ENCODE peak calls at places on chromosomes 4 and X, in six cellular contexts. O is sigmoid colon, B is right lobe of liver, S is pancreas, C is uterus, M is endodermal cell. G is an unnamed sample. For H3K4me1, the result is how much of the 10 kb centered on the place peaks cover.

GRCh38 chrX:124406294-124407013 is 60.1 kb downstream of the SH2D1A start:
- DNase-seq in O (peak), M (peak), S (peak), C (no peak), B (peak), G (peak)

GRCh38 chr4:184335520-184335919 is 117.8 kb upstream of the ENPP6 start:
- DNase-seq in M (no peak), C (no peak), O (no peak), S (no peak), B (no peak), G (no peak)

GRCh38 chr4:141131738-141132688 is 1.3 kb downstream of the RNF150 start:
- DNase-seq in B (peak), C (peak), O (peak), S (peak), M (peak), G (peak)

GRCh38 chrX:119735467-119735866 is 22.9 kb upstream of the SOWAHD start:
- DNase-seq in M (no peak), S (no peak), B (no peak), C (no peak), O (no peak), G (no peak)

GRCh38 chrX:19602866-19603620 is 87.7 kb upstream of the MAP3K15 start:
- DNase-seq in S (no peak), M (no peak), B (no peak), O (no peak), C (no peak), G (no peak)

GRCh38 chr4:18394656-18395055 is 373.1 kb upstream of the LCORL start:
- DNase-seq in M (no peak), C (no peak), S (no peak), O (no peak), B (no peak), G (no peak)

GRCh38 chr4:116358633-116359222 is 726.6 kb downstream of the TRAM1L1 start:
- DNase-seq in O (no peak), S (peak), B (no peak), C (no peak), M (peak), G (peak)

GRCh38 chr4:18077808-18078207 is 56.3 kb upstream of the LCORL start:
- DNase-seq in M (no peak), O (no peak), B (no peak), C (no peak), S (no peak), G (no peak)

GRCh38 chrX:20265221-20265725 is 1.4 kb downstream of the RPS6KA3 start:
- DNase-seq in B (peak), C (peak), O (peak), M (peak), S (peak), G (peak)

GRCh38 chr4:98253499-98253898 is 7.7 kb upstream of the RAP1GDS1 start:
- DNase-seq in M (no peak), B (no peak), S (no peak), C (no peak), O (no peak), G (no peak)

GRCh38 chr4:185717018-185717726 is 94.8 kb downstream of the SORBS2 start:
- DNase-seq in C (no peak), M (no peak), S (no peak), O (no peak), B (no peak), G (no peak)

GRCh38 chr4:185567828-185568442 is 32.6 kb upstream of the PDLIM3 start:
- DNase-seq in S (no peak), C (peak), M (no peak), O (peak), B (peak), G (peak)

GRCh38 chr4:84403656-84404055 is 95.4 kb downstream of the NKX6-1 start:
- DNase-seq in B (no peak), O (no peak), M (no peak), C (no peak), S (no peak), G (no peak)

GRCh38 chr4:158259955-158260575 is 49.8 kb downstream of the TMEM144 start:
- DNase-seq in O (no peak), S (no peak), M (no peak), B (no peak), C (no peak), G (no peak)

GRCh38 chr4:184383497-184384055 is 90.8 kb downstream of the IRF2 start:
- DNase-seq in C (peak), M (peak), S (peak), B (peak), O (peak), G (peak)

GRCh38 chr4:105715692-105716278 is 7.2 kb downstream of the GSTCD start:
- DNase-seq in C (no peak), O (no peak), M (no peak), B (no peak), S (no peak), G (no peak)

GRCh38 chr4:141388483-141388882 is 167.8 kb downstream of the ZNF330 start:
- DNase-seq in M (no peak), B (no peak), O (no peak), C (no peak), S (no peak), G (no peak)

GRCh38 chr4:115233600-115233999 is 120.2 kb upstream of the NDST4 start:
- DNase-seq in M (no peak), C (no peak), S (no peak), O (no peak), B (no peak), G (no peak)

GRCh38 chrX:56802921-56803848 is 74.1 kb downstream of the NBDY start:
- DNase-seq in C (peak), S (peak), O (peak), M (peak), B (peak), G (peak)

GRCh38 chr4:121041307-121042090 is 30.8 kb downstream of the NDNF start:
- DNase-seq in B (no peak), O (no peak), M (no peak), C (no peak), S (no peak), G (no peak)

GRCh38 chr4:21848001-21848400 is 100.6 kb downstream of the KCNIP4 start:
- DNase-seq in C (no peak), B (no peak), O (no peak), S (no peak), M (no peak), G (no peak)

GRCh38 chr4:185142563-185142910 is 529 bp upstream of the SLC25A4 start:
- DNase-seq in C (no peak), O (no peak), B (no peak), M (no peak), S (no peak), G (no peak)

GRCh38 chr4:5967783-5968182 is 50.4 kb downstream of the C4orf50 start:
- DNase-seq in M (peak), O (no peak), C (no peak), B (no peak), S (no peak), G (no peak)

GRCh38 chr4:133775881-133776280 is 425.7 kb downstream of the PABPC4L start:
- DNase-seq in O (no peak), S (no peak), C (no peak), B (no peak), M (no peak), G (no peak)

GRCh38 chr4:13577660-13578059 is 33.4 kb upstream of the NKX3-2 start:
- DNase-seq in C (no peak), O (no peak), B (no peak), S (no peak), M (no peak), G (no peak)

GRCh38 chr4:11543710-11544109 is 115.0 kb upstream of the HS3ST1 start:
- DNase-seq in C (no peak), O (no peak), M (no peak), B (no peak), S (no peak), G (no peak)

GRCh38 chr4:184534511-184535391 is 60.4 kb upstream of the IRF2 start:
- DNase-seq in M (no peak), O (no peak), S (no peak), B (no peak), C (no peak), G (no peak)

GRCh38 chr4:65654976-65655375 is 15.3 kb downstream of the EPHA5 start:
- DNase-seq in S (no peak), B (no peak), O (no peak), M (no peak), C (no peak), G (no peak)

GRCh38 chr4:3302164-3302785 is 9.5 kb downstream of the RGS12 start:
- DNase-seq in C (no peak), S (no peak), M (peak), B (peak), O (peak), G (no peak)

GRCh38 chrX:79452879-79453278 is 85.7 kb upstream of the ITM2A start:
- DNase-seq in B (no peak), S (no peak), O (no peak), M (no peak), C (no peak), G (peak)

GRCh38 chrX:65677954-65678469 is 10.6 kb downstream of the MSN start:
- DNase-seq in O (peak), S (peak), B (no peak), M (no peak), C (peak), G (no peak)

GRCh38 chr4:111681751-111682150 is 463.5 kb upstream of the FAM241A start:
- DNase-seq in O (no peak), C (no peak), S (no peak), M (no peak), B (no peak), G (no peak)

GRCh38 chr4:158805628-158806471 is 37.0 kb downstream of the FNIP2 start:
- DNase-seq in S (no peak), B (no peak), O (no peak), M (no peak), C (no peak), G (no peak)

GRCh38 chr4:173535165-173535737 is 5.2 kb upstream of the HAND2 start:
- DNase-seq in M (no peak), O (no peak), S (no peak), C (no peak), B (no peak), G (no peak)

GRCh38 chr4:173537628-173538147 is 7.7 kb upstream of the HAND2 start:
- DNase-seq in S (no peak), B (no peak), M (peak), O (peak), C (no peak), G (no peak)

GRCh38 chr4:173538148-173538902 is 8.3 kb upstream of the HAND2 start:
- DNase-seq in O (peak), B (no peak), C (peak), M (peak), S (peak), G (no peak)

GRCh38 chr4:173535932-173536331 is 5.9 kb upstream of the HAND2 start:
- DNase-seq in B (no peak), S (no peak), M (no peak), C (no peak), O (no peak), G (no peak)

GRCh38 chr4:173536808-173537429 is 6.9 kb upstream of the HAND2 start:
- DNase-seq in C (peak), O (peak), B (no peak), M (peak), S (no peak), G (no peak)
- TF ChIP-seq CTCF in C (no peak), O (no peak), B (no peak), M (peak), S (no peak), G (no peak)

DNA sequence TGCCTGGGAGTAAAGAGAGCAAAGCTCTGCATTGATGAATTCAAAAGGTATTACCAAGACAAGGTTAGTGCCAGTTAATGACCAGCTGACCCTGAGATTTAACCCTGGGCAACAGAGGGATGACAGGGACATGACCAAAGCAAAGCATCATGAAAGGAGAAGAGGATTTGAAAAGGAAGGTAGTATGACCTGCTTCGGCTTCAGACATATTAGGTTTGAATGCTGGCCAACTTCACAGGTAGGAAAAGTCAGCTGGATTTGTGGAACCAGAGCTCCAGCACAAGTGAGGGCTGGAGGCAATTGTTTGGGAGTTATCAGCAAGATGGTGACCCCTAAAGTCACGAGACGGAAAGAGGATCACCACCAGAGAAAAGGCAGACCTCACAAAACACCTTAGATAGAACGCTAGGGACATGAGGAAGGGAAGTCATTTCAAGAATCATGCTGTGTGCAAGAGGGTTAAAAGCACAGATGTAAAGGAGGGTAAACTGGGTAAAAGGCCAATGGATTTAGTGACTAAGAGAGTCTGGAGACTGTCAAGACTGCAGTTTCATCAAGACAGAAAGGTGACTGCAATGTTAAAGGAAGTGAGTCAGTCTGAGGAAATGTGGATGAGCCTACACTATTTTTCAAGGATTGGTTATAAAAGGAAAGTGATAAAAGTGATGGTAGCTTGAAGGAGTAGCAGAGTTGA is 45.6 kb downstream of the SH3RF1 start:
- DNase-seq in M (no peak), O (no peak), C (no peak), B (no peak), S (no peak), G (no peak)
- H3K4me1 ChIP-seq in M (under half), O (under half), C (under half), B (under half), S (under half), G (under half)

GRCh38 chr4:23333946-23334878 is 555.6 kb downstream of the PPARGC1A start:
- DNase-seq in C (no peak), O (no peak), B (no peak), M (peak), S (peak), G (no peak)
- TF ChIP-seq CTCF in C (no peak), O (no peak), B (no peak), M (peak), S (no peak), G (no peak)

DNA sequence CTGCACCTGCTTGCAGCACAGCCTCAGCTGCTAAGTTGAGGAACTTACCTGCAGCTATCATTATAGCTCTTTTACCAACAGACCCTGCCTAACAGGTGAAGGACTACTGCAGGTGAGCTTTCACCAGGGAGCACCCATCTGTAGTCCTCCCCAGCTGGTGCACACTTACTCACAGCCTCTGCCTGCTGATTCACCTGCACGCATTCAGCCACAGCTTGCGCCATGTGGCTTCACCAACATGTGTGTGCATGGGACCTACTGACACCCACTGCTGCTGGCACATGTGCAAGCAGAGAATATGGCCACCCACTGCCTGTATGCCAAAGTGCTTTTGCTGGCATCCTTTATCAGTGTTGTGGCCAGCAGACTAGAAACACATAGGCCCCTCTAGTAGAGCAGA is 146.7 kb upstream of the KLHL4 start:
- DNase-seq in M (no peak), B (no peak), S (no peak), C (no peak), O (no peak), G (no peak)
- H3K4me1 ChIP-seq in M (under half), B (under half), S (under half), C (under half), O (under half), G (under half)

GRCh38 chr4:150976478-150977118 is 38.5 kb downstream of the LRBA start:
- DNase-seq in C (no peak), M (peak), O (no peak), B (no peak), S (no peak), G (no peak)
- TF ChIP-seq CTCF in C (no peak), M (peak), O (no peak), B (no peak), S (no peak), G (no peak)

GRCh38 chr4:40698733-40699132 is 51.0 kb upstream of the NSUN7 start:
- DNase-seq in S (no peak), O (no peak), M (no peak), C (no peak), B (no peak), G (no peak)

GRCh38 chr4:40702800-40703151 is 47.0 kb upstream of the NSUN7 start:
- DNase-seq in S (no peak), C (no peak), M (no peak), O (no peak), B (no peak), G (no peak)

GRCh38 chr4:40704073-40704472 is 45.7 kb upstream of the NSUN7 start:
- DNase-seq in B (no peak), C (no peak), M (no peak), O (no peak), S (no peak), G (no peak)

GRCh38 chr4:40702137-40702799 is 47.5 kb upstream of the NSUN7 start:
- DNase-seq in C (no peak), M (no peak), B (no peak), S (no peak), O (no peak), G (no peak)

GRCh38 chr4:40699648-40700047 is 50.1 kb upstream of the NSUN7 start:
- DNase-seq in M (no peak), C (no peak), B (no peak), S (no peak), O (no peak), G (no peak)
- H3K4me1 ChIP-seq in M (under half), C (under half), B (under half), S (under half), O (under half), G (under half)

GRCh38 chrX:47200385-47201150 is 6.9 kb downstream of the UBA1 start:
- DNase-seq in O (no peak), M (peak), B (no peak), C (peak), S (no peak), G (peak)
- TF ChIP-seq CTCF in O (no peak), M (peak), B (peak), C (no peak), S (no peak), G (no peak)

GRCh38 chr4:7912826-7913225 is 26.8 kb downstream of the AFAP1 start:
- DNase-seq in S (no peak), M (no peak), B (no peak), O (no peak), C (no peak), G (no peak)

GRCh38 chr4:7909463-7909862 is 30.2 kb downstream of the AFAP1 start:
- DNase-seq in C (no peak), M (no peak), S (no peak), B (no peak), O (no peak), G (no peak)

GRCh38 chr4:7910721-7911015 is 29.0 kb downstream of the AFAP1 start:
- DNase-seq in O (no peak), S (no peak), C (no peak), M (peak), B (no peak), G (no peak)

GRCh38 chr4:7909966-7910720 is 29.5 kb downstream of the AFAP1 start:
- DNase-seq in B (no peak), M (no peak), O (peak), C (peak), S (no peak), G (no peak)

GRCh38 chr4:7911044-7911578 is 28.6 kb downstream of the AFAP1 start:
- DNase-seq in S (no peak), O (peak), B (no peak), C (peak), M (peak), G (no peak)
- H3K4me1 ChIP-seq in S (under half), O (half or more), B (under half), C (under half), M (under half), G (half or more)

GRCh38 chr4:177051473-177052060 is 258.1 kb upstream of the NEIL3 start:
- DNase-seq in C (no peak), B (no peak), O (no peak), M (peak), S (no peak), G (peak)

GRCh38 chr4:177047851-177048174 is 255.1 kb upstream of the VEGFC start:
- DNase-seq in S (no peak), O (no peak), M (no peak), B (no peak), C (no peak), G (no peak)

GRCh38 chr4:177052211-177052725 is 257.4 kb upstream of the NEIL3 start:
- DNase-seq in S (no peak), C (no peak), O (no peak), M (no peak), B (no peak), G (no peak)

GRCh38 chr4:177041356-177041755 is 248.6 kb upstream of the VEGFC start:
- DNase-seq in C (no peak), S (no peak), B (no peak), M (no peak), O (no peak), G (no peak)

GRCh38 chr4:177047070-177047850 is 254.5 kb upstream of the VEGFC start:
- DNase-seq in B (peak), O (peak), S (peak), C (peak), M (peak), G (peak)
- TF ChIP-seq CTCF in B (peak), O (no peak), S (peak), C (peak), M (peak), G (peak)

DNA sequence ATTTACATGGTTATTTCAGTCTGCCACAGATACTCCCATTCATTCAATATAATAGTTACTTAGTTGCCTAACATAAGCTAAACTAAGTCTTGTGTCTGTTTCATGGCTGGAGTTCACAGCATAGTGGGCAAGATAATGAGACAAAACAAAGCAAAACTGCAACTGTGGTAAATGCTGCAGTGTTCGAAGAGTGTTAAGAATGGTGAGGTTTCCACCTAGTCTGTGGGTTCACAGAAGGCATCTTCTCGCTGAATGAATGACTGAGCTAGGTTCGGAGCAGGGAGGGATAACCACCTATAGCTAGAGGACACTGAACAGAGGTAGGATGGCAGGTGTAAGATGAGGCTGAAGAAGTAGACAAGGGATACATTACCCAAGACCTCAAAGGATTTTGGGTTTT is 171.0 kb downstream of the FBXW7 start:
- DNase-seq in S (no peak), O (no peak), C (no peak), B (no peak), M (no peak), G (no peak)
- H3K4me1 ChIP-seq in S (under half), O (under half), C (under half), B (under half), M (under half), G (under half)